ENCODE peak calls at places on chromosomes 11 and 22, in five cellular contexts. A, S, U, F and K are unnamed samples.
A peak's percentile ranks its signal among the peaks of the same experiment; 100 is the strongest.

GRCh38 chr11:67357831-67358555 is 4.6 kb upstream of the POLD4 start:
- DNase-seq in S (no peak), F (no peak), A (no peak), U (no peak), K (no peak)

GRCh38 chr11:86108146-86108545 is 39.3 kb upstream of the PICALM start:
- DNase-seq in S (no peak), U (no peak), F (no peak), A (no peak), K (no peak)

GRCh38 chr22:27879923-27880322 is 39.1 kb downstream of the PITPNB start:
- DNase-seq in F (peak; percentile 69), A (no peak), U (no peak), S (peak; percentile 32), K (no peak)

GRCh38 chr11:122923302-122923701 is 40.7 kb downstream of the JHY start:
- DNase-seq in F (no peak), U (no peak), A (no peak), S (no peak), K (no peak)

GRCh38 chr11:120574881-120575280 is 63.3 kb downstream of the GRIK4 start:
- DNase-seq in U (no peak), F (no peak), A (no peak), S (no peak), K (no peak)

GRCh38 chr22:29623553-29624169 is 20.2 kb downstream of the NF2 start:
- DNase-seq in A (no peak), F (no peak), S (no peak), U (no peak), K (no peak)

GRCh38 chr11:115384236-115384635 is 120.0 kb downstream of the CADM1 start:
- DNase-seq in A (no peak), F (no peak), U (no peak), S (no peak), K (no peak)

GRCh38 chr11:93444671-93445073 is 98.5 kb downstream of the SMCO4 start:
- DNase-seq in F (peak; percentile 90), A (no peak), U (no peak), S (peak; percentile 91), K (no peak)

GRCh38 chr11:67545280-67545679 is 22.0 kb upstream of the CABP2 start:
- DNase-seq in F (peak; percentile 60), U (peak; percentile 62), S (peak; percentile 70), A (no peak), K (peak; percentile 85)

GRCh38 chr11:827146-827860 is 416 bp upstream of the CRACR2B start:
- DNase-seq in F (peak; percentile 73), S (peak; percentile 93), A (no peak), U (no peak), K (peak; percentile 74)

GRCh38 chr22:33684059-33684458 is 236.2 kb downstream of the LARGE1 start:
- DNase-seq in U (no peak), F (no peak), A (no peak), S (no peak), K (no peak)

GRCh38 chr11:77200869-77201268 is 72.8 kb downstream of the MYO7A start:
- DNase-seq in A (no peak), U (no peak), S (no peak), F (no peak), K (no peak)

GRCh38 chr11:123129920-123130319 is 65.1 kb downstream of the CLMP start:
- DNase-seq in A (no peak), F (no peak), S (no peak), U (no peak), K (no peak)

GRCh38 chr11:14812776-14813175 is 79.3 kb downstream of the CYP2R1 start:
- DNase-seq in U (no peak), S (peak; percentile 42), A (no peak), F (peak; percentile 43), K (no peak)

GRCh38 chr22:30665786-30666185 is 1.9 kb downstream of the DUSP18 start:
- DNase-seq in F (no peak), U (no peak), A (no peak), S (no peak), K (peak; percentile 54)

GRCh38 chr22:39935116-39935515 is 25.1 kb upstream of the TMA7B start:
- DNase-seq in F (peak; percentile 40), A (no peak), S (no peak), U (no peak), K (no peak)

GRCh38 chr11:102850973-102851745 is 7.8 kb upstream of the MMP3 start:
- DNase-seq in A (no peak), F (no peak), U (no peak), S (no peak), K (peak; percentile 15)

GRCh38 chr22:17477401-17477833 is 85.9 kb upstream of the SLC25A18 start:
- DNase-seq in U (peak; percentile 61), S (no peak), A (no peak), F (peak; percentile 18), K (no peak)

GRCh38 chr11:56659755-56660154 is 3.7 kb upstream of the OR5AR1 start:
- DNase-seq in F (peak; percentile 82), S (no peak), A (no peak), U (no peak), K (no peak)

GRCh38 chr11:115927823-115928329 is 423.7 kb upstream of the CADM1 start:
- DNase-seq in F (no peak), S (no peak), U (no peak), A (no peak), K (no peak)

GRCh38 chr22:38104084-38104483 is 6.4 kb downstream of the BAIAP2L2 start:
- DNase-seq in U (no peak), A (no peak), S (peak; percentile 37), F (peak; percentile 65), K (no peak)

GRCh38 chr22:50314455-50315288 is 7.2 kb upstream of the PLXNB2 start:
- DNase-seq in A (peak; percentile 64), U (peak; percentile 54), S (peak; percentile 90), F (no peak), K (peak; percentile 89)

GRCh38 chr11:45290586-45290985 is 4.4 kb upstream of the SYT13 start:
- DNase-seq in A (no peak), U (no peak), F (no peak), S (no peak), K (no peak)

GRCh38 chr11:99068832-99069231 is 48.1 kb downstream of the CNTN5 start:
- DNase-seq in A (no peak), S (peak; percentile 74), U (no peak), F (no peak), K (no peak)

GRCh38 chr11:33039274-33040126 is at the start of gene TCP11L1:
- DNase-seq in A (peak; percentile 69), F (peak; percentile 96), S (peak; percentile 92), U (peak; percentile 90), K (peak; percentile 93)

GRCh38 chr22:33605201-33605600 is 315.1 kb downstream of the LARGE1 start:
- DNase-seq in A (no peak), F (no peak), U (no peak), S (no peak), K (no peak)

GRCh38 chr22:19658967-19659804 is 55.1 kb upstream of the SEPTIN5 start:
- DNase-seq in S (no peak), U (no peak), A (no peak), F (no peak), K (no peak)

GRCh38 chr11:134763030-134763388 is 351.0 kb upstream of the B3GAT1 start:
- DNase-seq in S (no peak), U (no peak), A (no peak), F (no peak), K (no peak)

GRCh38 chr11:28976801-28977145 is 868.6 kb downstream of the METTL15 start:
- DNase-seq in S (peak; percentile 8), U (no peak), A (no peak), F (no peak), K (no peak)

GRCh38 chr11:61056566-61056965 is 45.7 kb upstream of the CD5 start:
- DNase-seq in F (peak; percentile 29), A (no peak), S (no peak), U (no peak), K (no peak)

GRCh38 chr11:69931060-69931910 is 112.1 kb upstream of the FGF3 start:
- DNase-seq in F (no peak), U (no peak), S (no peak), A (no peak), K (no peak)

GRCh38 chr11:122853971-122854446 is 15.7 kb downstream of the CRTAM start:
- DNase-seq in S (peak; percentile 81), A (peak; percentile 19), F (peak; percentile 82), U (no peak), K (peak; percentile 31)